ENCODE peak calls at places on chromosomes 5 and 9, in ten cellular contexts. One of them, this sample, is unnamed.
A peak's percentile ranks its signal among the peaks of the same experiment; 100 is the strongest.

GRCh38 chr5:144467795-144468194 is 297.1 kb downstream of the KCTD16 start:
- DNase-seq in tibial nerve: peak; percentile 6
- DNase-seq in left ventricle myocardium inferior: no peak
- DNase-seq in breast epithelium: no peak
- DNase-seq in CD8-positive, alpha-beta T cell: no peak
- DNase-seq in LNCaP clone FGC: no peak
- DNase-seq in epithelial cell of esophagus: peak; percentile 46
- DNase-seq in fibroblast of lung: peak; percentile 72
- DNase-seq in HFF-Myc: no peak
- DNase-seq in choroid plexus epithelial cell: peak; percentile 57
- DNase-seq in this sample: peak; percentile 31

GRCh38 chr9:40884072-40884901 is 244.2 kb downstream of the FOXD4L6 start:
- DNase-seq in tibial nerve: no peak
- DNase-seq in left ventricle myocardium inferior: peak; percentile 15
- DNase-seq in breast epithelium: no peak
- DNase-seq in CD8-positive, alpha-beta T cell: no peak
- DNase-seq in LNCaP clone FGC: no peak
- DNase-seq in epithelial cell of esophagus: no peak
- DNase-seq in fibroblast of lung: no peak
- DNase-seq in HFF-Myc: no peak
- DNase-seq in choroid plexus epithelial cell: no peak
- DNase-seq in this sample: no peak

GRCh38 chr5:62282951-62283446 is 23.0 kb upstream of the KIF2A start:
- DNase-seq in tibial nerve: no peak
- DNase-seq in left ventricle myocardium inferior: no peak
- DNase-seq in breast epithelium: no peak
- DNase-seq in CD8-positive, alpha-beta T cell: no peak
- DNase-seq in LNCaP clone FGC: no peak
- DNase-seq in epithelial cell of esophagus: peak; percentile 70
- DNase-seq in fibroblast of lung: no peak
- DNase-seq in HFF-Myc: no peak
- DNase-seq in choroid plexus epithelial cell: no peak
- DNase-seq in this sample: no peak

GRCh38 chr5:177096162-177097015 is 9.7 kb downstream of the FGFR4 start:
- DNase-seq in tibial nerve: no peak
- DNase-seq in left ventricle myocardium inferior: no peak
- DNase-seq in breast epithelium: no peak
- DNase-seq in CD8-positive, alpha-beta T cell: no peak
- DNase-seq in LNCaP clone FGC: no peak
- DNase-seq in epithelial cell of esophagus: no peak
- DNase-seq in fibroblast of lung: no peak
- DNase-seq in HFF-Myc: no peak
- DNase-seq in choroid plexus epithelial cell: no peak
- DNase-seq in this sample: no peak

GRCh38 chr9:87944687-87945086 is 26.9 kb downstream of the SPATA31C1 start:
- DNase-seq in tibial nerve: no peak
- DNase-seq in left ventricle myocardium inferior: no peak
- DNase-seq in breast epithelium: no peak
- DNase-seq in CD8-positive, alpha-beta T cell: no peak
- DNase-seq in LNCaP clone FGC: no peak
- DNase-seq in epithelial cell of esophagus: no peak
- DNase-seq in fibroblast of lung: no peak
- DNase-seq in HFF-Myc: no peak
- DNase-seq in choroid plexus epithelial cell: no peak
- DNase-seq in this sample: no peak

GRCh38 chr5:443239-444151 is 519 bp downstream of the EXOC3 start:
- DNase-seq in tibial nerve: no peak
- DNase-seq in left ventricle myocardium inferior: peak; percentile 7
- DNase-seq in breast epithelium: no peak
- DNase-seq in CD8-positive, alpha-beta T cell: no peak
- DNase-seq in LNCaP clone FGC: no peak
- DNase-seq in epithelial cell of esophagus: no peak
- DNase-seq in fibroblast of lung: no peak
- DNase-seq in HFF-Myc: no peak
- DNase-seq in choroid plexus epithelial cell: no peak
- DNase-seq in this sample: no peak

GRCh38 chr9:32427111-32427873 is 42.8 kb downstream of the ACO1 start:
- DNase-seq in tibial nerve: no peak
- DNase-seq in left ventricle myocardium inferior: no peak
- DNase-seq in breast epithelium: no peak
- DNase-seq in CD8-positive, alpha-beta T cell: no peak
- DNase-seq in LNCaP clone FGC: no peak
- DNase-seq in epithelial cell of esophagus: no peak
- DNase-seq in fibroblast of lung: peak; percentile 56
- DNase-seq in HFF-Myc: no peak
- DNase-seq in choroid plexus epithelial cell: peak; percentile 59
- DNase-seq in this sample: no peak

GRCh38 chr9:94799578-94800264 is 73.2 kb downstream of the AOPEP start:
- DNase-seq in tibial nerve: no peak
- DNase-seq in left ventricle myocardium inferior: no peak
- DNase-seq in breast epithelium: no peak
- DNase-seq in CD8-positive, alpha-beta T cell: no peak
- DNase-seq in LNCaP clone FGC: no peak
- DNase-seq in epithelial cell of esophagus: peak; percentile 56
- DNase-seq in fibroblast of lung: peak; percentile 58
- DNase-seq in HFF-Myc: no peak
- DNase-seq in choroid plexus epithelial cell: peak; percentile 88
- DNase-seq in this sample: peak; percentile 76

GRCh38 chr9:76018767-76019166 is 128.3 kb downstream of the PCSK5 start:
- DNase-seq in tibial nerve: no peak
- DNase-seq in left ventricle myocardium inferior: no peak
- DNase-seq in breast epithelium: no peak
- DNase-seq in CD8-positive, alpha-beta T cell: no peak
- DNase-seq in LNCaP clone FGC: no peak
- DNase-seq in epithelial cell of esophagus: no peak
- DNase-seq in fibroblast of lung: no peak
- DNase-seq in HFF-Myc: no peak
- DNase-seq in choroid plexus epithelial cell: no peak
- DNase-seq in this sample: no peak

GRCh38 chr5:1415626-1416360 is 29.4 kb downstream of the SLC6A3 start:
- DNase-seq in tibial nerve: no peak
- DNase-seq in left ventricle myocardium inferior: peak; percentile 5
- DNase-seq in breast epithelium: no peak
- DNase-seq in CD8-positive, alpha-beta T cell: no peak
- DNase-seq in LNCaP clone FGC: no peak
- DNase-seq in epithelial cell of esophagus: no peak
- DNase-seq in fibroblast of lung: no peak
- DNase-seq in HFF-Myc: no peak
- DNase-seq in choroid plexus epithelial cell: no peak
- DNase-seq in this sample: no peak

GRCh38 chr5:78508231-78508765 is 140.3 kb downstream of the LHFPL2 start:
- DNase-seq in tibial nerve: no peak
- DNase-seq in left ventricle myocardium inferior: no peak
- DNase-seq in breast epithelium: no peak
- DNase-seq in CD8-positive, alpha-beta T cell: no peak
- DNase-seq in LNCaP clone FGC: no peak
- DNase-seq in epithelial cell of esophagus: no peak
- DNase-seq in fibroblast of lung: peak; percentile 56
- DNase-seq in HFF-Myc: no peak
- DNase-seq in choroid plexus epithelial cell: peak; percentile 55
- DNase-seq in this sample: no peak

GRCh38 chr5:130164966-130165365 is 260.7 kb downstream of the CHSY3 start:
- DNase-seq in tibial nerve: no peak
- DNase-seq in left ventricle myocardium inferior: no peak
- DNase-seq in breast epithelium: no peak
- DNase-seq in CD8-positive, alpha-beta T cell: no peak
- DNase-seq in LNCaP clone FGC: no peak
- DNase-seq in epithelial cell of esophagus: peak; percentile 48
- DNase-seq in fibroblast of lung: peak; percentile 49
- DNase-seq in HFF-Myc: no peak
- DNase-seq in choroid plexus epithelial cell: peak; percentile 47
- DNase-seq in this sample: no peak

GRCh38 chr5:39502704-39503103 is 77.9 kb upstream of the DAB2 start:
- DNase-seq in tibial nerve: no peak
- DNase-seq in left ventricle myocardium inferior: no peak
- DNase-seq in breast epithelium: no peak
- DNase-seq in CD8-positive, alpha-beta T cell: no peak
- DNase-seq in LNCaP clone FGC: no peak
- DNase-seq in epithelial cell of esophagus: no peak
- DNase-seq in fibroblast of lung: no peak
- DNase-seq in HFF-Myc: no peak
- DNase-seq in choroid plexus epithelial cell: no peak
- DNase-seq in this sample: no peak

GRCh38 chr9:77876091-77876490 is 155.5 kb downstream of the GNAQ start:
- DNase-seq in tibial nerve: no peak
- DNase-seq in left ventricle myocardium inferior: no peak
- DNase-seq in breast epithelium: no peak
- DNase-seq in CD8-positive, alpha-beta T cell: no peak
- DNase-seq in LNCaP clone FGC: no peak
- DNase-seq in epithelial cell of esophagus: no peak
- DNase-seq in fibroblast of lung: no peak
- DNase-seq in HFF-Myc: no peak
- DNase-seq in choroid plexus epithelial cell: peak; percentile 29
- DNase-seq in this sample: no peak

GRCh38 chr9:87890866-87891265 is 8.2 kb downstream of the SPATA31E1 start:
- DNase-seq in tibial nerve: no peak
- DNase-seq in left ventricle myocardium inferior: no peak
- DNase-seq in breast epithelium: no peak
- DNase-seq in CD8-positive, alpha-beta T cell: no peak
- DNase-seq in LNCaP clone FGC: no peak
- DNase-seq in epithelial cell of esophagus: no peak
- DNase-seq in fibroblast of lung: no peak
- DNase-seq in HFF-Myc: no peak
- DNase-seq in choroid plexus epithelial cell: no peak
- DNase-seq in this sample: no peak

GRCh38 chr5:127833999-127834953 is 131.1 kb downstream of the CCDC192 start:
- DNase-seq in tibial nerve: no peak
- DNase-seq in left ventricle myocardium inferior: no peak
- DNase-seq in breast epithelium: no peak
- DNase-seq in CD8-positive, alpha-beta T cell: no peak
- DNase-seq in LNCaP clone FGC: no peak
- DNase-seq in epithelial cell of esophagus: peak; percentile 22
- DNase-seq in fibroblast of lung: no peak
- DNase-seq in HFF-Myc: no peak
- DNase-seq in choroid plexus epithelial cell: no peak
- DNase-seq in this sample: no peak

GRCh38 chr5:157651623-157652376 is 438 bp downstream of the SOX30 start:
- DNase-seq in tibial nerve: no peak
- DNase-seq in left ventricle myocardium inferior: peak; percentile 64
- DNase-seq in breast epithelium: peak; percentile 66
- DNase-seq in CD8-positive, alpha-beta T cell: peak; percentile 65
- DNase-seq in LNCaP clone FGC: no peak
- DNase-seq in epithelial cell of esophagus: peak; percentile 83
- DNase-seq in fibroblast of lung: peak; percentile 45
- DNase-seq in HFF-Myc: no peak
- DNase-seq in choroid plexus epithelial cell: peak; percentile 72
- DNase-seq in this sample: no peak
- TF ChIP-seq CTCF in tibial nerve: peak; percentile 34
- TF ChIP-seq CTCF in left ventricle myocardium inferior: peak; percentile 45
- TF ChIP-seq CTCF in breast epithelium: no peak
- TF ChIP-seq CTCF in CD8-positive, alpha-beta T cell: no peak
- TF ChIP-seq CTCF in LNCaP clone FGC: no peak
- TF ChIP-seq CTCF in epithelial cell of esophagus: peak; percentile 35
- TF ChIP-seq CTCF in fibroblast of lung: peak; percentile 22
- TF ChIP-seq CTCF in HFF-Myc: peak; percentile 24
- TF ChIP-seq CTCF in choroid plexus epithelial cell: peak; percentile 51
- TF ChIP-seq CTCF in this sample: no peak

DNA sequence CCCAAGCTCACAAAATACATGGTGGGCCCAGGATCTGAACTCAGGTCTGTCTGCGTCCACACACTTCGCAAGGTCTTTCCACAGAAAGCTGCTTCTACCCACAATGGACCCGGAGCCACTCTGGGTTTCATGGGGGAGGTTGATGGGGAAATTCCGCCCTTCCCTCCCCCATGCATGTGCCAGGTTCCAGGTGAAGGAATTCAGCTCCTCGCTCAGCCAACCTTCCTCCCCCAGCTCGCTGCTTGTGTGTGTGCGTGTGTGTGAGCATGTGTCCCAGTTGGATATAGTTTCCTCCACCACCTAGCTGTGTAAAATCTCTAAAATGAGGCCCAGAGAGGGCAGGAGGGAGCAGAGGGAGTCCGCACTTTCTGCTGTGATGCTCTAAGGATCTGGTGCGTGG is 1.0 kb downstream of the PTGS1 start:
- DNase-seq in tibial nerve: no peak
- DNase-seq in left ventricle myocardium inferior: no peak
- DNase-seq in breast epithelium: no peak
- DNase-seq in CD8-positive, alpha-beta T cell: no peak
- DNase-seq in LNCaP clone FGC: no peak
- DNase-seq in epithelial cell of esophagus: no peak
- DNase-seq in fibroblast of lung: no peak
- DNase-seq in HFF-Myc: no peak
- DNase-seq in choroid plexus epithelial cell: no peak
- DNase-seq in this sample: no peak
- H3K4me3 ChIP-seq in tibial nerve: no peak overlapping the region
- H3K4me3 ChIP-seq in left ventricle myocardium inferior: peak overlapping the region; percentile 63
- H3K4me3 ChIP-seq in breast epithelium: no peak overlapping the region
- H3K4me3 ChIP-seq in CD8-positive, alpha-beta T cell: no peak overlapping the region
- H3K4me3 ChIP-seq in LNCaP clone FGC: no peak overlapping the region
- H3K4me3 ChIP-seq in epithelial cell of esophagus: no peak overlapping the region
- H3K4me3 ChIP-seq in fibroblast of lung: peak overlapping the region; percentile 65
- H3K4me3 ChIP-seq in HFF-Myc: peak overlapping the region; percentile 57
- H3K4me3 ChIP-seq in choroid plexus epithelial cell: no peak overlapping the region
- H3K4me3 ChIP-seq in this sample: no peak overlapping the region

DNA sequence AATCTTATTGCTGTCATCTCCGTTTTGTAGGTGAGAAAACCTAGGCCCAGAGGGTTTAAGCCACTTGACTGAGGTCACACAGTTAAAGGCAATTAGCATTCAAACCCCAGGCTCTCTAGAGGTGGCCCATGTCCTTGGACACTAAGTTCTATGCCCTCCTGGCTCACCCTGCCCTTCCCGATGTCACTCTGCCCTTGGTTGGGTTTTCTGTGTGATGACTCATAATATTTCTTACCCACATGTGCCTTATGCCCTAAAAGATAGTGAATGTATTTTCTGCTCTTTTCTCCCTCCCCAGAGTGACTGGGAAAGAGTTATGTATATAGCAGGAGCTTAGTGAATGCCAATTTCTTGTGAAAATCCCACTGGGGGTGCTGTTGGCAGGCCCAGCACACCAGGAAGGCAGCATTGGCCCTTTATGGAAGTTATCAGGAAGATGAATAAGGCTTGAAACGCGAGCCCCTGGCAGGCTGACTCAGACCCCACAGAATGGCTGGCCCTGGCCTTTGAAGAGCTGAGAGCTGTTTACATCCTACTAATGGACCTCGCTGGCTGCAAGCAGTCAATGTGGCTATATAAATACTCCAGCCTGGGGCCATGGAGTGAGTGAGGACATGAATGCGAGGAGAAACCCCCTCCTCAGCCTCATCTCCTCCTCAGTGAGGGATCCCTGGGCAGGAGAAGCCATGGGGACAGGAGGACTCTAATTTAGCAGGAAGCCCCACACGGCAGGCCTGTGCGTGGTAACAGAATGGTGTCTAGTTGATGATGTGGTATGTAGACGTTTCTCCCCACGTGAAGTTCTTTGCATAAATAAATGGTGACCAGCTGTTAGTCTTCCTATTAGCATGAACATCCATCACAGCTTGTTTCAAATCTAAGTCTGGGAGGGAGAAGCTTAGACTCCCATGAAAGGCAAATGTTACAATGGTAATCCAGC is 174.8 kb upstream of the PITX1 start:
- DNase-seq in tibial nerve: no peak
- DNase-seq in left ventricle myocardium inferior: no peak
- DNase-seq in breast epithelium: no peak
- DNase-seq in CD8-positive, alpha-beta T cell: no peak
- DNase-seq in LNCaP clone FGC: no peak
- DNase-seq in epithelial cell of esophagus: peak; percentile 89
- DNase-seq in fibroblast of lung: peak; percentile 98
- DNase-seq in HFF-Myc: peak; percentile 92
- DNase-seq in choroid plexus epithelial cell: peak; percentile 93
- DNase-seq in this sample: peak; percentile 90
- TF ChIP-seq CTCF in tibial nerve: no peak
- TF ChIP-seq CTCF in left ventricle myocardium inferior: no peak
- TF ChIP-seq CTCF in breast epithelium: no peak
- TF ChIP-seq CTCF in CD8-positive, alpha-beta T cell: no peak
- TF ChIP-seq CTCF in LNCaP clone FGC: no peak
- TF ChIP-seq CTCF in epithelial cell of esophagus: no peak
- TF ChIP-seq CTCF in fibroblast of lung: peak; percentile 36
- TF ChIP-seq CTCF in HFF-Myc: peak; percentile 42
- TF ChIP-seq CTCF in choroid plexus epithelial cell: peak; percentile 41
- TF ChIP-seq CTCF in this sample: no peak

GRCh38 chr9:115118471-115119156 is 657 bp upstream of the TNC start:
- DNase-seq in tibial nerve: peak; percentile 38
- DNase-seq in left ventricle myocardium inferior: peak; percentile 20
- DNase-seq in breast epithelium: peak; percentile 54
- DNase-seq in CD8-positive, alpha-beta T cell: no peak
- DNase-seq in LNCaP clone FGC: no peak
- DNase-seq in epithelial cell of esophagus: peak; percentile 96
- DNase-seq in fibroblast of lung: peak; percentile 88
- DNase-seq in HFF-Myc: peak; percentile 95
- DNase-seq in choroid plexus epithelial cell: peak; percentile 84
- DNase-seq in this sample: peak; percentile 95
- H3K4me3 ChIP-seq in tibial nerve: peak overlapping the region; percentile 47
- H3K4me3 ChIP-seq in left ventricle myocardium inferior: peak overlapping the region; percentile 47
- H3K4me3 ChIP-seq in breast epithelium: peak overlapping the region; percentile 62
- H3K4me3 ChIP-seq in CD8-positive, alpha-beta T cell: no peak overlapping the region
- H3K4me3 ChIP-seq in LNCaP clone FGC: peak overlapping the region; percentile 32
- H3K4me3 ChIP-seq in epithelial cell of esophagus: peak overlapping the region; percentile 34
- H3K4me3 ChIP-seq in fibroblast of lung: peak overlapping the region; percentile 73
- H3K4me3 ChIP-seq in HFF-Myc: peak overlapping the region; percentile 55
- H3K4me3 ChIP-seq in choroid plexus epithelial cell: peak overlapping the region; percentile 40
- H3K4me3 ChIP-seq in this sample: peak overlapping the region; percentile 56